ENCODE peak calls at places on chromosomes 5 and 9, in seven cellular contexts. I is GM12891, Y is HCT116, M is heart left ventricle, J is adrenal gland, S is uterus, Q is GM12892. Z is an unnamed sample.

GRCh38 chr9:135239100-135239768 is 151.8 kb downstream of the OLFM1 start:
- DNase-seq in I (no peak), Y (no peak), M (no peak), J (no peak), S (no peak), Q (no peak), Z (no peak)

GRCh38 chr5:60712950-60713349 is 13.0 kb upstream of the DEPDC1B start:
- DNase-seq in I (no peak), Y (no peak), M (no peak), J (no peak), S (no peak), Q (no peak), Z (no peak)

GRCh38 chr5:69415584-69415958 is 655 bp downstream of the MARVELD2 start:
- DNase-seq in I (no peak), Y (peak), M (no peak), J (no peak), S (no peak), Q (no peak), Z (no peak)

GRCh38 chr5:374631-375335 is 53.3 kb downstream of the AHRR start:
- DNase-seq in I (no peak), Y (no peak), M (peak), J (peak), S (peak), Q (no peak), Z (no peak)

GRCh38 chr5:94849324-94849723 is 230.9 kb downstream of the SLF1 start:
- DNase-seq in I (no peak), Y (no peak), M (no peak), J (no peak), S (no peak), Q (no peak), Z (no peak)

GRCh38 chr9:137550241-137550621 is at the start of gene PNPLA7:
- DNase-seq in I (peak), Y (peak), M (peak), J (peak), S (peak), Q (peak), Z (peak)

GRCh38 chr9:76634356-76635054 is 129.7 kb upstream of the PCA3 start:
- DNase-seq in I (no peak), Y (peak), M (no peak), J (no peak), S (no peak), Q (no peak), Z (peak)

GRCh38 chr5:137073192-137073591 is 425.9 kb downstream of the SPOCK1 start:
- DNase-seq in I (no peak), Y (no peak), M (no peak), J (no peak), S (peak), Q (no peak), Z (no peak)

GRCh38 chr5:53151713-53152458 is 42.3 kb upstream of the MOCS2 start:
- DNase-seq in I (no peak), Y (no peak), M (no peak), J (peak), S (peak), Q (no peak), Z (no peak)

GRCh38 chr9:75265525-75265972 is 177.2 kb downstream of the OSTF1 start:
- DNase-seq in I (peak), Y (peak), M (peak), J (peak), S (peak), Q (no peak), Z (peak)

GRCh38 chr9:116087246-116087645 is 66.3 kb upstream of the PAPPA start:
- DNase-seq in I (no peak), Y (no peak), M (peak), J (no peak), S (peak), Q (no peak), Z (no peak)

GRCh38 chr9:133758228-133758627 is 20.1 kb upstream of the SARDH start:
- DNase-seq in I (no peak), Y (no peak), M (no peak), J (no peak), S (no peak), Q (no peak), Z (no peak)

GRCh38 chr5:83817591-83817990 is 96.9 kb upstream of the HAPLN1 start:
- DNase-seq in I (no peak), Y (no peak), M (no peak), J (no peak), S (no peak), Q (no peak), Z (no peak)

GRCh38 chr9:34036625-34037024 is 12.1 kb downstream of the UBAP2 start:
- DNase-seq in I (no peak), Y (no peak), M (no peak), J (no peak), S (no peak), Q (no peak), Z (no peak)

GRCh38 chr5:132498686-132499271 is 8.2 kb upstream of the IRF1 start:
- DNase-seq in I (no peak), Y (no peak), M (no peak), J (no peak), S (no peak), Q (no peak), Z (no peak)

GRCh38 chr9:70428781-70429180 is 14.3 kb upstream of the KLF9 start:
- DNase-seq in I (no peak), Y (no peak), M (no peak), J (no peak), S (no peak), Q (no peak), Z (no peak)

GRCh38 chr9:129506892-129507291 is 114.0 kb downstream of the C9orf50 start:
- DNase-seq in I (no peak), Y (no peak), M (no peak), J (peak), S (no peak), Q (no peak), Z (no peak)

GRCh38 chr9:73038613-73039012 is 85.8 kb upstream of the ALDH1A1 start:
- DNase-seq in I (no peak), Y (no peak), M (peak), J (peak), S (peak), Q (no peak), Z (no peak)
- TF ChIP-seq POLR2A in I (no peak), Y (no peak), M (no peak), J (no peak), S (no peak), Q (no peak), Z (no peak)

GRCh38 chr5:77630246-77631165 is 8.0 kb downstream of the OTP start:
- DNase-seq in I (peak), Y (peak), M (no peak), J (peak), S (no peak), Q (peak), Z (peak)
- TF ChIP-seq POLR2A in I (peak), Y (peak), M (no peak), J (no peak), S (no peak), Q (peak), Z (no peak)

GRCh38 chr5:79357401-79357800 is 121.5 kb downstream of the JMY start:
- DNase-seq in I (no peak), Y (no peak), M (no peak), J (no peak), S (no peak), Q (no peak), Z (no peak)
- TF ChIP-seq POLR2A in I (no peak), Y (no peak), M (no peak), J (no peak), S (no peak), Q (no peak), Z (no peak)

GRCh38 chr5:91331705-91332104 is 51.4 kb downstream of the ARRDC3 start:
- DNase-seq in I (no peak), Y (no peak), M (no peak), J (no peak), S (no peak), Q (no peak), Z (no peak)
- TF ChIP-seq POLR2A in I (no peak), Y (no peak), M (no peak), J (no peak), S (no peak), Q (no peak), Z (no peak)

GRCh38 chr5:157108961-157109360 is at the start of gene HAVCR2:
- DNase-seq in I (peak), Y (no peak), M (peak), J (peak), S (no peak), Q (no peak), Z (no peak)
- TF ChIP-seq POLR2A in I (peak), Y (no peak), M (no peak), J (peak), S (no peak), Q (no peak), Z (peak)

DNA sequence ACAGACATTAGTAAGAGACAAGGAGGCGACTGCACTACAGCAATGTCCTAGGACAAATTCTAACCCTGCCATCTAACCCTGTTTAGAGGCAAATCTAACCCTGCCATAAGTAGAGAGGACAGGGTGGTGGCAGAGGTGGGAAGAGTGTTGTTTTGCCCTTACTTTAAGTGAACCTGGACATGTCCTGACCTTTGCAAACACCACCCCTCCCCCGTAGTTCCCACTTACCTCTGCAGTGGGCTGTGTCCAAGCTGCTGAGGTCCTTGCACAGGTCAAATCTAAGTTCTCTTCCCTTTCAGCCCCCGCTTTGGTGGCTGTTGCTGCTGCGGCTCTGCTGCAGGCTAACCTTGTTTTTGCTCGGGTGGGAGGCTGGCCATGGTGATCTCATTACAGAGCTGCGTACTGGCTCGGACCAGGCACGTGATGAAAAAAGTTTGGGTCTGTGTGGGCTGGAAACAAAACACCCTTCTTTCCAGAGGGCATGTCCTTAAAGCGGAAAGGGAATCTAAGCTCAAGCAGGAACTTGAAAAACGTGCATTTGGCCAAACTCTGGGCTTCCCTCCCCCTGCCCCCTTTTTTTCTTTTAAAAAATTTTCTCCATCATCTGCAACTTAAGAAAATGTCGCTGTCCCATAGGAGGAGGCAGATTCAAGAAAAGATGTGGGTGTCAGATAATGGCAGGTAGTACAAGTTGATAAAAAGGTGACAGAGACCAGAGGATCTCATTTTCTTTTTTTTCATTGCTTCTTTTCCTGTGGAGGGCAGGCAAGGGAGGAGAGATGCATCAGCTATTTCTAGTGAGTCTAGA is at the start of gene FAXDC2:
- DNase-seq in I (peak), Y (no peak), M (peak), J (peak), S (peak), Q (no peak), Z (peak)
- TF ChIP-seq POLR2A in I (no peak), Y (no peak), M (peak), J (peak), S (peak), Q (no peak), Z (no peak)

GRCh38 chr9:20811872-20812271 is 127.8 kb downstream of the FOCAD start:
- DNase-seq in I (no peak), Y (no peak), M (no peak), J (no peak), S (no peak), Q (no peak), Z (no peak)
- TF ChIP-seq POLR2A in I (no peak), Y (no peak), M (no peak), J (no peak), S (no peak), Q (no peak), Z (no peak)

DNA sequence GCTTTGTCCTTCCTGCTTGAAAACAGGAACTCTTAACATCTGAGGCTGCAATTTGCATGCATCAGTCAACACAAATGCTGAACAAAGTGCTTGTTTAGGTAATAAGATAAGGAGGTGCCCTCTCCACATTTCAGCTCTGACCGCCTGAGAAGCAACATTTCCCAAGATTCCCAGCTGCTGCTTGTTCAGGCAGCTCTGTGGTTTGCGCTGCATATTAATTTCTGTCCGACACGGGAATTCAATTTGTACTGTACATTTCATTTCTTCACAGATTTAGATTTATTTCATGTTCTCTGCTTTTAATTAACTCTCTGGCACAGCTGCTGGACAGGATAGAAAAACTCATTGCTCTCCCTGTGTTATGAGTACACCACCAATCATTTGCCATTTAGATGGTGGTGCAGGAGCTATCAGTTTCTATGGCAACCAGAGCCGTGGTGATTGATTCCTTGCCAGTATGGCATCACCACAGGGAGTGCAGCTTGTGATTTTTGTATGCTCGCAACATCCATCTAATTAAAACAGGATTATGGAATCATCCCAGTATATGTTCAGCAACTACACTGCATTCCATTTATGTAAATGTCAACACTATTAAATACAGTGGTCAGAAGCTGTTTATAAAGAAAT is 558.6 kb downstream of the DMRTA1 start:
- DNase-seq in I (no peak), Y (no peak), M (no peak), J (no peak), S (no peak), Q (no peak), Z (no peak)
- TF ChIP-seq POLR2A in I (no peak), Y (no peak), M (no peak), J (no peak), S (no peak), Q (no peak), Z (no peak)

GRCh38 chr9:72537011-72537545 is 15.7 kb downstream of the TMC1 start:
- DNase-seq in I (no peak), Y (no peak), M (no peak), J (no peak), S (no peak), Q (no peak), Z (no peak)

GRCh38 chr9:72538926-72539702 is 17.7 kb downstream of the TMC1 start:
- DNase-seq in I (no peak), Y (no peak), M (no peak), J (no peak), S (no peak), Q (no peak), Z (no peak)

GRCh38 chr9:72540348-72540873 is 19.0 kb downstream of the TMC1 start:
- DNase-seq in I (no peak), Y (no peak), M (no peak), J (no peak), S (no peak), Q (no peak), Z (peak)

GRCh38 chr9:72537671-72538070 is 16.3 kb downstream of the TMC1 start:
- DNase-seq in I (no peak), Y (no peak), M (no peak), J (no peak), S (no peak), Q (no peak), Z (no peak)

DNA sequence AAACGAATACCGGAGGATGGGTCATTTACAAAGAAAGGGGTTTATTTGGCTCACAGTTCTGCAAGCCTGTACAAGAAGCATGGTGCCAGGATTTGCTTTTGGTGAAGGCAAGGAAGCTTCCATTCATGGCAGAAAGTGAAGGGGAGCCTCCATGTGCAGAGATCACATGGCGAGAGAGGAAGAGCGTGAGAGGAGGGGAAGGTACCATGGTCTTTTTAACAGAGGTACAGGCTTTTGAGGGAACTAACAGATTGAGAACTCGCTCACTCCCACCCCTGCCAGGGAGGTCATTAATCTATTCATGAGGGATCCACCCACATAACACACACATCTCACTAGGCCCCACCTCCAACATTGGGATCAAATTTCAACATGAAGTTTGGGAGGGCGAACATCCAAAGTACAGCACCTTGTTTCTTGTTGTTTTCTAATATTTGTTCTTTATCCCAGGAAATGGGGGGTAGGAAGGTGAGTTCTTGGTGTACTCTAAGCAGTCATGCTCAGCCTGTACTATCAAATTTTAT is 18.5 kb downstream of the TMC1 start:
- DNase-seq in I (no peak), Y (no peak), M (no peak), J (no peak), S (no peak), Q (no peak), Z (peak)
- TF ChIP-seq POLR2A in I (no peak), Y (no peak), M (no peak), J (no peak), S (no peak), Q (no peak), Z (no peak)